ENCODE peak calls at places on chromosomes 3 and 15, in eight cellular contexts. One of them, this sample, is unnamed.

GRCh38 chr3:134809412-134810051 is 14.5 kb downstream of the EPHB1 start:
- DNase-seq in SK-MEL-5: no peak
- DNase-seq in epithelial cell of prostate: no peak
- DNase-seq in EL: no peak
- DNase-seq in AG08396: no peak
- DNase-seq in progenitor cell of endocrine pancreas: no peak
- DNase-seq in A172: no peak
- DNase-seq in fibroblast of lung: no peak
- DNase-seq in this sample: peak

GRCh38 chr3:184568918-184569829 is 7.6 kb downstream of the EPHB3 start:
- DNase-seq in SK-MEL-5: no peak
- DNase-seq in epithelial cell of prostate: no peak
- DNase-seq in EL: peak
- DNase-seq in AG08396: peak
- DNase-seq in progenitor cell of endocrine pancreas: no peak
- DNase-seq in A172: peak
- DNase-seq in fibroblast of lung: peak
- DNase-seq in this sample: no peak

GRCh38 chr3:47365213-47366153 is 15.3 kb upstream of the PTPN23 start:
- DNase-seq in SK-MEL-5: no peak
- DNase-seq in epithelial cell of prostate: no peak
- DNase-seq in EL: peak
- DNase-seq in AG08396: peak
- DNase-seq in progenitor cell of endocrine pancreas: no peak
- DNase-seq in A172: peak
- DNase-seq in fibroblast of lung: peak
- DNase-seq in this sample: no peak

GRCh38 chr3:86815880-86816279 is 175.1 kb downstream of the VGLL3 start:
- DNase-seq in SK-MEL-5: no peak
- DNase-seq in epithelial cell of prostate: no peak
- DNase-seq in EL: peak
- DNase-seq in AG08396: no peak
- DNase-seq in progenitor cell of endocrine pancreas: no peak
- DNase-seq in A172: no peak
- DNase-seq in fibroblast of lung: no peak
- DNase-seq in this sample: no peak

GRCh38 chr15:38652998-38653397 is 88.4 kb upstream of the RASGRP1 start:
- DNase-seq in SK-MEL-5: no peak
- DNase-seq in epithelial cell of prostate: no peak
- DNase-seq in EL: no peak
- DNase-seq in AG08396: no peak
- DNase-seq in progenitor cell of endocrine pancreas: no peak
- DNase-seq in A172: no peak
- DNase-seq in fibroblast of lung: no peak
- DNase-seq in this sample: no peak

GRCh38 chr3:100057716-100058575 is 56.4 kb downstream of the FILIP1L start:
- DNase-seq in SK-MEL-5: no peak
- DNase-seq in epithelial cell of prostate: no peak
- DNase-seq in EL: no peak
- DNase-seq in AG08396: no peak
- DNase-seq in progenitor cell of endocrine pancreas: no peak
- DNase-seq in A172: no peak
- DNase-seq in fibroblast of lung: no peak
- DNase-seq in this sample: no peak

GRCh38 chr3:10517616-10518015 is 12.2 kb upstream of the ATP2B2 start:
- DNase-seq in SK-MEL-5: no peak
- DNase-seq in epithelial cell of prostate: no peak
- DNase-seq in EL: no peak
- DNase-seq in AG08396: no peak
- DNase-seq in progenitor cell of endocrine pancreas: no peak
- DNase-seq in A172: no peak
- DNase-seq in fibroblast of lung: no peak
- DNase-seq in this sample: no peak

GRCh38 chr3:126434264-126434590 is 39.5 kb downstream of the CFAP100 start:
- DNase-seq in SK-MEL-5: no peak
- DNase-seq in epithelial cell of prostate: no peak
- DNase-seq in EL: no peak
- DNase-seq in AG08396: no peak
- DNase-seq in progenitor cell of endocrine pancreas: no peak
- DNase-seq in A172: no peak
- DNase-seq in fibroblast of lung: no peak
- DNase-seq in this sample: no peak

GRCh38 chr15:78685925-78686324 is 44.9 kb upstream of the CHRNB4 start:
- DNase-seq in SK-MEL-5: no peak
- DNase-seq in epithelial cell of prostate: no peak
- DNase-seq in EL: no peak
- DNase-seq in AG08396: no peak
- DNase-seq in progenitor cell of endocrine pancreas: no peak
- DNase-seq in A172: no peak
- DNase-seq in fibroblast of lung: no peak
- DNase-seq in this sample: no peak

GRCh38 chr3:66593978-66594377 is 93.2 kb upstream of the LRIG1 start:
- DNase-seq in SK-MEL-5: no peak
- DNase-seq in epithelial cell of prostate: peak
- DNase-seq in EL: peak
- DNase-seq in AG08396: peak
- DNase-seq in progenitor cell of endocrine pancreas: no peak
- DNase-seq in A172: peak
- DNase-seq in fibroblast of lung: peak
- DNase-seq in this sample: no peak

GRCh38 chr3:122392868-122393844 is 9.2 kb downstream of the FAM162A start:
- DNase-seq in SK-MEL-5: peak
- DNase-seq in epithelial cell of prostate: no peak
- DNase-seq in EL: peak
- DNase-seq in AG08396: peak
- DNase-seq in progenitor cell of endocrine pancreas: no peak
- DNase-seq in A172: peak
- DNase-seq in fibroblast of lung: peak
- DNase-seq in this sample: peak

GRCh38 chr3:24495334-24495994 is 814 bp upstream of the THRB start:
- DNase-seq in SK-MEL-5: no peak
- DNase-seq in epithelial cell of prostate: no peak
- DNase-seq in EL: no peak
- DNase-seq in AG08396: no peak
- DNase-seq in progenitor cell of endocrine pancreas: peak
- DNase-seq in A172: no peak
- DNase-seq in fibroblast of lung: no peak
- DNase-seq in this sample: no peak

GRCh38 chr15:92343869-92344643 is 49.6 kb upstream of the ST8SIA2 start:
- DNase-seq in SK-MEL-5: no peak
- DNase-seq in epithelial cell of prostate: no peak
- DNase-seq in EL: no peak
- DNase-seq in AG08396: no peak
- DNase-seq in progenitor cell of endocrine pancreas: no peak
- DNase-seq in A172: no peak
- DNase-seq in fibroblast of lung: no peak
- DNase-seq in this sample: no peak

GRCh38 chr3:133983126-133983525 is 46.6 kb downstream of the SLCO2A1 start:
- DNase-seq in SK-MEL-5: no peak
- DNase-seq in epithelial cell of prostate: no peak
- DNase-seq in EL: no peak
- DNase-seq in AG08396: no peak
- DNase-seq in progenitor cell of endocrine pancreas: no peak
- DNase-seq in A172: no peak
- DNase-seq in fibroblast of lung: no peak
- DNase-seq in this sample: no peak

GRCh38 chr15:101003706-101004105 is 84.5 kb downstream of the LRRK1 start:
- DNase-seq in SK-MEL-5: no peak
- DNase-seq in epithelial cell of prostate: no peak
- DNase-seq in EL: no peak
- DNase-seq in AG08396: no peak
- DNase-seq in progenitor cell of endocrine pancreas: no peak
- DNase-seq in A172: no peak
- DNase-seq in fibroblast of lung: no peak
- DNase-seq in this sample: no peak

GRCh38 chr15:51799174-51799907 is 30.1 kb upstream of the TMOD3 start:
- DNase-seq in SK-MEL-5: no peak
- DNase-seq in epithelial cell of prostate: no peak
- DNase-seq in EL: no peak
- DNase-seq in AG08396: no peak
- DNase-seq in progenitor cell of endocrine pancreas: no peak
- DNase-seq in A172: no peak
- DNase-seq in fibroblast of lung: no peak
- DNase-seq in this sample: no peak

GRCh38 chr3:11596387-11596786 is 47.3 kb downstream of the VGLL4 start:
- DNase-seq in SK-MEL-5: no peak
- DNase-seq in epithelial cell of prostate: no peak
- DNase-seq in EL: no peak
- DNase-seq in AG08396: no peak
- DNase-seq in progenitor cell of endocrine pancreas: no peak
- DNase-seq in A172: no peak
- DNase-seq in fibroblast of lung: no peak
- DNase-seq in this sample: no peak

GRCh38 chr3:10472877-10473440 is 32.4 kb downstream of the ATP2B2 start:
- DNase-seq in SK-MEL-5: no peak
- DNase-seq in epithelial cell of prostate: no peak
- DNase-seq in EL: no peak
- DNase-seq in AG08396: no peak
- DNase-seq in progenitor cell of endocrine pancreas: no peak
- DNase-seq in A172: no peak
- DNase-seq in fibroblast of lung: no peak
- DNase-seq in this sample: no peak